ENCODE peak calls at places on chromosomes 16 and 17, in five cellular contexts. B is endothelial cell of umbilical vein, G is sigmoid colon, P is breast epithelium, U is prostate gland. Y is an unnamed sample.

GRCh38 chr17:48444531-48445247 is 14.7 kb upstream of the SKAP1 start:
- DNase-seq in B (no peak), G (no peak), P (no peak), U (no peak), Y (no peak)

GRCh38 chr17:46056800-46057304 is 57.8 kb downstream of the STH start:
- DNase-seq in G (no peak), P (no peak), U (no peak), B (peak), Y (no peak)

GRCh38 chr16:9384141-9384540 is 292.7 kb downstream of the HAPSTR1 start:
- DNase-seq in B (peak), P (no peak), G (peak), U (no peak), Y (no peak)

GRCh38 chr17:37830151-37830993 is 85.5 kb upstream of the HNF1B start:
- DNase-seq in U (no peak), G (no peak), B (peak), P (no peak), Y (no peak)

GRCh38 chr17:43367588-43368242 is 31.1 kb upstream of the ARL4D start:
- DNase-seq in B (no peak), U (no peak), P (no peak), G (no peak), Y (no peak)

GRCh38 chr16:18953535-18953934 is 27.3 kb upstream of the SMG1 start:
- DNase-seq in G (no peak), P (no peak), B (no peak), U (no peak), Y (no peak)

GRCh38 chr16:61862756-61863155 is 173.5 kb downstream of the CDH8 start:
- DNase-seq in P (no peak), B (no peak), G (no peak), U (no peak), Y (no peak)

GRCh38 chr17:38970804-38971203 is 3.6 kb upstream of the FBXO47 start:
- DNase-seq in P (no peak), G (no peak), U (no peak), B (no peak), Y (no peak)

GRCh38 chr16:534089-534635 is 6.7 kb downstream of the CAPN15 start:
- DNase-seq in G (no peak), U (no peak), B (no peak), P (no peak), Y (no peak)

GRCh38 chr17:80030730-80031410 is 4.8 kb downstream of the TBC1D16 start:
- DNase-seq in B (no peak), G (no peak), U (peak), P (peak), Y (no peak)

GRCh38 chr16:10040136-10041080 is 141.8 kb downstream of the GRIN2A start:
- DNase-seq in P (no peak), B (no peak), U (no peak), G (no peak), Y (no peak)

GRCh38 chr17:83007504-83008475 is 71.6 kb upstream of the METRNL start:
- DNase-seq in B (no peak), G (peak), U (no peak), P (no peak), Y (peak)

GRCh38 chr17:28723159-28723835 is 2.7 kb downstream of the TLCD1 start:
- DNase-seq in G (no peak), P (no peak), B (no peak), U (no peak), Y (no peak)

GRCh38 chr17:28725660-28726395 is at the start of gene TLCD1:
- DNase-seq in P (no peak), U (peak), B (peak), G (peak), Y (no peak)

GRCh38 chr17:28725166-28725659 is 820 bp downstream of the TLCD1 start:
- DNase-seq in G (peak), B (peak), P (no peak), U (no peak), Y (no peak)

GRCh38 chr17:28726396-28726911 is 421 bp upstream of the TLCD1 start:
- DNase-seq in P (no peak), G (peak), B (no peak), U (peak), Y (no peak)

GRCh38 chr17:28724500-28725165 is 1.4 kb downstream of the TLCD1 start:
- DNase-seq in P (no peak), B (no peak), G (no peak), U (no peak), Y (no peak)
- TF ChIP-seq POLR2AphosphoS5 in P (no peak), B (no peak), G (no peak), U (no peak), Y (no peak)

DNA sequence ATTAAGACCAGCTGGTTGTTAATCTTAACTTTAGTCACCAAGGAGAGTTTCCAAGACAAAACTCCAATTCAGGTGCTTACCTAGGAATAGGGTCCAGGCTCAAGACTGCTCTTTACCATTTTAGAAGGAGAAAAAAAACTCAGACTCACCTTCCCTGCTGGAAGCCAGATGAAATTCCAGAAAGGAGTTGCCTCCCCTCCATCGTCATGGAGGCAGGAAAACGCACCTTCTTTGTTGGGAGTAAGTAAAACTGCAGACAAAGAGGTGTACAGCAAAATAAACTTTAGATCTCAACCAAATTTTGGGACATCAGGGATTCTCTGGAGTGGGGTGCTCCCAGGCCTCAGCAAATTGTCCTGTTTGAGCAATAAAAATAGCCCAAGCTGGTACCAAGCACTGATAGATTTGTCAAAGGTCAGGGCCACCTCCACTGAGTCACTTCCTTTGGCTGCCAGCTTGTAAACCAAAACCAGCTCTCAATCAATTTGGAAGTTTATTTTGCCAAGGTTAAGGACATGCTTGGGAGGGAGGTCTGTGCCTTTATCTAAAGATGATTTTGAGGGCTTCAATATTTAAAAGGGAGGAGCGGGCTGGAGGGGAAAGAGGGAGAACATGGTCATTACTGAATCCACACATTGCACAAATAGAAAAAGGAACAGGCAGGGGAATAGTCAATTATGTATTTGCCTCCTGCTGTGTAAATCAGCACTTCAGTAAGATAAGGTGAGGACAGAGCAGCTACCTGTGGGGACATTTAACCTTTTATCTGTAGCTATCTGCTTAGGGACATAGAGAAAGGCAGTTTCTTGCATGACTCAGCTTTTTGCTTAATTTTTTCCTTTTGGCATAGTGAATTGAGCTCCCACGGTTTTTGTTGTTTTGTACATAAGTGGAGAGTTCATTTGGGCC is 1.5 kb upstream of the ALDH3A2 start:
- DNase-seq in G (no peak), P (no peak), B (peak), U (no peak), Y (no peak)
- TF ChIP-seq POLR2AphosphoS5 in G (no peak), P (no peak), B (no peak), U (no peak), Y (no peak)

GRCh38 chr16:24729243-24729966 is at the start of gene TNRC6A:
- DNase-seq in P (peak), U (peak), B (peak), G (peak), Y (peak)
- TF ChIP-seq POLR2AphosphoS5 in P (peak), U (peak), B (peak), G (peak), Y (peak)

GRCh38 chr16:30757316-30757715 is 4.5 kb downstream of the CFAP119 start:
- DNase-seq in B (no peak), G (peak), U (no peak), P (no peak), Y (no peak)
- TF ChIP-seq POLR2AphosphoS5 in B (no peak), G (no peak), U (no peak), P (no peak), Y (no peak)

GRCh38 chr17:50928662-50929061 is 62.5 kb upstream of the TOB1 start:
- DNase-seq in B (no peak), G (no peak), U (no peak), P (no peak), Y (no peak)

GRCh38 chr17:50927287-50927686 is 61.1 kb upstream of the TOB1 start:
- DNase-seq in U (no peak), G (no peak), P (no peak), B (no peak), Y (no peak)

GRCh38 chr17:50925296-50925891 is 59.2 kb upstream of the TOB1 start:
- DNase-seq in P (no peak), U (no peak), G (no peak), B (no peak), Y (no peak)

GRCh38 chr17:50924800-50925199 is 58.6 kb upstream of the TOB1 start:
- DNase-seq in U (no peak), B (no peak), G (no peak), P (no peak), Y (no peak)

DNA sequence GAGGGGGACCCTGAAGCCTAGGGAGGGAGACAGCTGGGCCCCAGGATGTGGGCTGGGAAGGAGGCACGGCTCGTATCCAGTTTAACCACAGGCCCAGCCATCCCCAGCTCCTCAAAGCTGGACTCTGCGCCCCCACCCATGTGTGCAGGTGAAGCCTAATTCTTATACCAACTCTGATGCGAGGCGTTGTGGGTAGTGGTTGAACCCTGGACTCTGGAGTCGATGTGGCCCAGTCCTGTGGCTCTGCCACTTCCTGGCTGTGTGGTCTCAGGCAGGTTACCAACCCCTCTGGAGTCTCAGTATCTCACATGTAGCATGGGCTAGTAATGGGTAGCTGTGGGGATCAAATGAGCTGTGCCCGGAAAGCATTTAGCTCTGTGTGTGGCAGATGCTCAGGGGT is 60.4 kb upstream of the TOB1 start:
- DNase-seq in P (no peak), B (no peak), U (no peak), G (no peak), Y (no peak)
- TF ChIP-seq POLR2AphosphoS5 in P (no peak), B (no peak), U (no peak), G (no peak), Y (no peak)

GRCh38 chr16:57082664-57083063 is 9.7 kb upstream of the CPNE2 start:
- DNase-seq in U (no peak), P (no peak), B (no peak), G (no peak), Y (no peak)
- TF ChIP-seq POLR2AphosphoS5 in U (no peak), P (no peak), B (no peak), G (no peak), Y (no peak)

DNA sequence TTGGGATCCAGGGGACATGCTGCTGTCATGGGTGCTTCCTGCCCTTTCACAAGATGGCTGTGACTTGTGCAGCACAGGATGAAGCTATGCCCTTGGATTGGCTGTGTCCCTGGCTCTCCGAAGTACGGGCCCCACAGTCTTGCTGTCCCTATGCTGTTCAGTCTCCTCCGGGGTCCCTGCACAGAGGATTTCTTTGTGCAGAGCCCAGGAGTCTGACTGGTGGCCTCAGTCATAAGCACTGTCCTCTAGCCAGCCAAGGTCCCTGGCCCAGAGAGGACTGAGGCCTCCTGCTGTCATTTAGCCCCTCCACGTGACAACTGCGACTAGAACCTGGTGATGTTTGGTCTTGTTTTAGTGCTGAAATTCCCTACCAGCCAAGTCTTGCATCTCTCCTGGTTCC is 42.4 kb upstream of the CRISPLD2 start:
- DNase-seq in B (no peak), G (peak), U (no peak), P (no peak), Y (no peak)
- TF ChIP-seq POLR2AphosphoS5 in B (no peak), G (no peak), U (no peak), P (no peak), Y (no peak)

GRCh38 chr16:29816694-29817441 is 916 bp downstream of the PAGR1 start:
- DNase-seq in B (peak), U (peak), G (peak), P (no peak), Y (no peak)
- TF ChIP-seq POLR2AphosphoS5 in B (no peak), U (peak), G (no peak), P (no peak), Y (no peak)

GRCh38 chr17:75208161-75208560 is 2.7 kb downstream of the NUP85 start:
- DNase-seq in G (no peak), U (no peak), B (no peak), P (no peak), Y (no peak)
- TF ChIP-seq POLR2AphosphoS5 in G (no peak), U (no peak), B (no peak), P (no peak), Y (no peak)